ENCODE peak calls at places on chromosome 6, in nine cellular contexts. L is adrenal gland, G is uterus, Y is left lung, B is right cardiac atrium, H is colonic mucosa, M is ovary, S is stomach, Z is cardiac muscle cell. J is an unnamed sample.

GRCh38 chr6:25435397-25435985 is 156.3 kb downstream of the CARMIL1 start:
- DNase-seq in S (no peak), Z (no peak), M (no peak), H (no peak), G (no peak), B (no peak), L (no peak), Y (no peak), J (no peak)

GRCh38 chr6:5190467-5190866 is 70.3 kb downstream of the LYRM4 start:
- DNase-seq in G (no peak), B (no peak), M (no peak), Y (no peak), H (no peak), L (no peak), Z (peak; percentile 96), S (no peak), J (no peak)

GRCh38 chr6:89997456-89998445 is 103.5 kb downstream of the GJA10 start:
- DNase-seq in H (no peak), G (no peak), Z (peak; percentile 59), B (no peak), S (no peak), M (no peak), Y (no peak), L (no peak), J (no peak)

GRCh38 chr6:137197684-137198645 is 21.2 kb downstream of the IFNGR1 start:
- DNase-seq in Y (no peak), L (no peak), S (no peak), M (no peak), G (no peak), H (no peak), B (no peak), Z (no peak), J (no peak)

GRCh38 chr6:45411959-45412358 is 34.2 kb upstream of the SUPT3H start:
- DNase-seq in L (no peak), Z (no peak), M (no peak), S (no peak), B (no peak), H (no peak), G (no peak), Y (no peak), J (no peak)

GRCh38 chr6:144449911-144450690 is 165.0 kb downstream of the UTRN start:
- DNase-seq in H (no peak), Y (no peak), L (no peak), G (no peak), B (no peak), S (no peak), M (no peak), Z (no peak), J (no peak)

GRCh38 chr6:108874470-108875160 is 26.4 kb downstream of the ARMC2 start:
- DNase-seq in Y (no peak), M (no peak), Z (peak; percentile 82), B (no peak), H (no peak), G (peak; percentile 66), S (no peak), L (peak; percentile 68), J (no peak)

GRCh38 chr6:24659547-24659946 is 7.2 kb downstream of the TDP2 start:
- DNase-seq in Z (peak; percentile 45), M (no peak), G (no peak), L (no peak), Y (no peak), H (no peak), B (no peak), S (no peak), J (no peak)

GRCh38 chr6:153215242-153215641 is 84.2 kb upstream of the RGS17 start:
- DNase-seq in H (no peak), Z (peak; percentile 52), L (no peak), M (no peak), S (no peak), B (no peak), Y (no peak), G (no peak), J (no peak)

GRCh38 chr6:5084787-5085637 is at the start of gene PPP1R3G:
- DNase-seq in G (peak; percentile 63), S (no peak), B (peak; percentile 86), M (peak; percentile 46), Z (peak; percentile 75), Y (peak; percentile 84), H (peak; percentile 56), L (peak; percentile 78), J (no peak)

GRCh38 chr6:81996414-81996813 is 243.9 kb upstream of the TENT5A start:
- DNase-seq in B (no peak), G (no peak), M (no peak), Z (peak; percentile 63), Y (no peak), L (no peak), H (no peak), S (no peak), J (no peak)

GRCh38 chr6:89487864-89488263 is 54.9 kb downstream of the ANKRD6 start:
- DNase-seq in H (no peak), G (no peak), Y (no peak), B (no peak), Z (no peak), L (no peak), M (no peak), S (no peak), J (no peak)

GRCh38 chr6:45105170-45105820 is 222.8 kb upstream of the RUNX2 start:
- DNase-seq in S (no peak), L (no peak), H (no peak), Y (no peak), G (no peak), B (no peak), M (no peak), Z (no peak), J (no peak)

GRCh38 chr6:122996797-122997520 is 924 bp downstream of the CLVS2 start:
- DNase-seq in L (no peak), Z (no peak), H (no peak), Y (no peak), S (no peak), G (no peak), B (no peak), M (no peak), J (no peak)

GRCh38 chr6:43120938-43121913 is 45.1 kb downstream of the PTK7 start:
- DNase-seq in M (peak; percentile 85), S (no peak), H (no peak), L (peak; percentile 90), Y (no peak), G (peak; percentile 93), B (peak; percentile 87), Z (peak; percentile 98), J (no peak)

GRCh38 chr6:112831022-112831421 is 483.9 kb downstream of the RFPL4B start:
- DNase-seq in H (no peak), L (no peak), G (no peak), S (no peak), Z (no peak), M (no peak), B (no peak), Y (no peak), J (no peak)

GRCh38 chr6:6694825-6695710 is 106.5 kb downstream of the LY86 start:
- DNase-seq in S (peak; percentile 67), L (no peak), Z (no peak), G (peak; percentile 43), B (peak; percentile 81), M (peak; percentile 61), Y (no peak), H (peak; percentile 91), J (no peak)

GRCh38 chr6:151702851-151703629 is 104.4 kb upstream of the ESR1 start:
- DNase-seq in Y (no peak), Z (no peak), B (no peak), G (no peak), H (no peak), M (no peak), L (no peak), S (no peak), J (no peak)

GRCh38 chr6:170042086-170042485 is 248.8 kb downstream of the DLL1 start:
- DNase-seq in H (no peak), M (no peak), L (no peak), G (no peak), B (no peak), S (no peak), Z (no peak), Y (no peak), J (no peak)

GRCh38 chr6:170041526-170041925 is 249.4 kb downstream of the DLL1 start:
- DNase-seq in Y (no peak), L (no peak), Z (no peak), M (no peak), B (no peak), S (no peak), H (no peak), G (no peak), J (no peak)

GRCh38 chr6:170039156-170040114 is 251.4 kb downstream of the DLL1 start:
- DNase-seq in M (no peak), Z (no peak), H (no peak), L (no peak), Y (no peak), S (no peak), B (no peak), G (no peak), J (no peak)

GRCh38 chr6:170040115-170040500 is 250.8 kb downstream of the DLL1 start:
- DNase-seq in G (no peak), Y (no peak), B (no peak), M (no peak), S (no peak), H (no peak), L (no peak), Z (no peak), J (no peak)

GRCh38 chr6:170040906-170041305 is 250.0 kb downstream of the DLL1 start:
- DNase-seq in H (no peak), S (no peak), M (no peak), L (no peak), G (no peak), B (no peak), Y (no peak), Z (no peak), J (no peak)
- H3K9me3 ChIP-seq in H (no peaks in the 10 kb centered on the region), S (no peaks in the 10 kb centered on the region), M (no peaks in the 10 kb centered on the region), L (no peaks in the 10 kb centered on the region), G (no peaks in the 10 kb centered on the region), B (no peaks in the 10 kb centered on the region), Y (no peaks in the 10 kb centered on the region), Z (no peaks in the 10 kb centered on the region), J (no peaks in the 10 kb centered on the region)

GRCh38 chr6:9205645-9206044 is 770.3 kb upstream of the SLC35B3 start:
- DNase-seq in L (no peak), Z (no peak), B (no peak), S (no peak), H (no peak), M (no peak), Y (no peak), G (no peak), J (no peak)
- H3K9me3 ChIP-seq in L (no peaks in the 10 kb centered on the region), Z (no peaks in the 10 kb centered on the region), B (no peaks in the 10 kb centered on the region), S (no peaks in the 10 kb centered on the region), H (no peaks in the 10 kb centered on the region), M (no peaks in the 10 kb centered on the region), Y (no peaks in the 10 kb centered on the region), G (peaks cover 2% of the 10 kb centered on the region), J (no peaks in the 10 kb centered on the region)

DNA sequence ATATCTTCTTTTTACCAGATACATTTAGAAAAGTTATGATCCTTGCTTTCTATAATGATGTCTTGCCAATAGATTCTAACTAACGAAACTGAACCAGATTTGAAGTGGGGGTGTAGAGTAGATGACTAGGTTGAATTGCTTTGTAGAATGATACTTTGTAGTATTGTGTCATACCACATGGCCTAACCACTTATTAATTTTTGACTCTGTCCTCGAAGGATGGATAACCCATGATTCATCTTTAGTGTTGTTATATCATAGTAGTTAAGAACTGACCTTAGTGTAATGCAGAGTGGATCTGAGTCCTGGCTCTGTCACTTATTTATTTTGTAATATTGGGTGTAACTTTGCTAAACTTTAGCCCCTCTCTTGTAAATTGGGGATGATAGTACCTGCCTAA is 4.5 kb downstream of the PHF3 start:
- DNase-seq in L (no peak), S (no peak), B (no peak), Y (no peak), Z (peak; percentile 39), M (no peak), H (no peak), G (no peak), J (no peak)
- H3K9me3 ChIP-seq in L (no peaks in the 10 kb centered on the region), S (no peaks in the 10 kb centered on the region), B (no peaks in the 10 kb centered on the region), Y (no peaks in the 10 kb centered on the region), Z (no peaks in the 10 kb centered on the region), M (no peaks in the 10 kb centered on the region), H (no peaks in the 10 kb centered on the region), G (no peaks in the 10 kb centered on the region), J (no peaks in the 10 kb centered on the region)

GRCh38 chr6:167703781-167704180 is 122.9 kb upstream of the AFDN start:
- DNase-seq in Z (no peak), L (peak; percentile 6), M (no peak), G (no peak), S (no peak), B (no peak), Y (no peak), H (no peak), J (no peak)
- H3K9me3 ChIP-seq in Z (no peaks in the 10 kb centered on the region), L (no peaks in the 10 kb centered on the region), M (no peaks in the 10 kb centered on the region), G (no peaks in the 10 kb centered on the region), S (no peaks in the 10 kb centered on the region), B (no peaks in the 10 kb centered on the region), Y (no peaks in the 10 kb centered on the region), H (no peaks in the 10 kb centered on the region), J (peaks cover 1% of the 10 kb centered on the region)